ENCODE peak calls at places on chromosome 5, in nine cellular contexts. V is SK-N-SH, K is GM12878, Q is endothelial cell of umbilical vein, B is HepG2, M is suprapubic skin, G is transverse colon, J is Panc1, I is breast epithelium. R is an unnamed sample.
A peak's percentile ranks its signal among the peaks of the same experiment; 100 is the strongest.

GRCh38 chr5:179258001-179258921 is 87.0 kb downstream of the ADAMTS2 start:
- DNase-seq in V (peak; percentile 24), K (no peak), Q (no peak), B (no peak), M (peak; percentile 53), G (peak; percentile 3), J (no peak), I (no peak), R (no peak)

GRCh38 chr5:172443441-172444109 is 10.8 kb downstream of the SH3PXD2B start:
- DNase-seq in V (peak; percentile 67), K (no peak), Q (peak; percentile 97), B (no peak), M (peak; percentile 94), G (peak; percentile 73), J (no peak), I (peak; percentile 91), R (peak; percentile 96)

GRCh38 chr5:29894668-29895067 is 1298.8 kb upstream of the CDH6 start:
- DNase-seq in V (no peak), K (no peak), Q (no peak), B (no peak), M (no peak), G (no peak), J (no peak), I (no peak), R (no peak)

GRCh38 chr5:180112101-180112861 is 40.7 kb upstream of the RNF130 start:
- DNase-seq in V (peak; percentile 7), K (no peak), Q (no peak), B (no peak), M (no peak), G (no peak), J (no peak), I (no peak), R (no peak)

GRCh38 chr5:149228610-149229297 is 42.9 kb upstream of the AFAP1L1 start:
- DNase-seq in V (peak; percentile 34), K (no peak), Q (peak; percentile 84), B (peak; percentile 79), M (no peak), G (peak; percentile 19), J (peak; percentile 38), I (no peak), R (no peak)

GRCh38 chr5:135426102-135427082 is 20.8 kb downstream of the DCANP1 start:
- DNase-seq in V (peak; percentile 69), K (peak; percentile 12), Q (peak; percentile 57), B (peak; percentile 66), M (no peak), G (no peak), J (peak; percentile 42), I (no peak), R (no peak)

GRCh38 chr5:95114305-95114704 is 170.6 kb downstream of the MCTP1 start:
- DNase-seq in V (no peak), K (no peak), Q (no peak), B (no peak), M (no peak), G (no peak), J (no peak), I (no peak), R (no peak)

GRCh38 chr5:134526483-134527155 is 1.1 kb downstream of the JADE2 start:
- DNase-seq in V (peak; percentile 86), K (no peak), Q (peak; percentile 73), B (peak; percentile 67), M (peak; percentile 90), G (peak; percentile 87), J (no peak), I (peak; percentile 74), R (peak; percentile 95)

GRCh38 chr5:107665036-107665435 is 5.7 kb downstream of the EFNA5 start:
- DNase-seq in V (no peak), K (no peak), Q (no peak), B (no peak), M (no peak), G (no peak), J (no peak), I (no peak), R (no peak)

GRCh38 chr5:141236516-141237313 is 8.5 kb upstream of the PCDHB15 start:
- DNase-seq in V (no peak), K (no peak), Q (no peak), B (no peak), M (no peak), G (no peak), J (no peak), I (no peak), R (no peak)
- H3K9me3 ChIP-seq in V (peaks cover 13% of the 10 kb centered on the region), K (peaks cover 2% of the 10 kb centered on the region), Q (no peaks in the 10 kb centered on the region), B (peaks cover 48% of the 10 kb centered on the region), M (peaks cover 83% of the 10 kb centered on the region), G (peaks cover 71% of the 10 kb centered on the region), J (peaks cover 66% of the 10 kb centered on the region), I (peaks cover 90% of the 10 kb centered on the region), R (peaks cover 89% of the 10 kb centered on the region)

GRCh38 chr5:150441813-150442698 is 7.5 kb downstream of the RPS14 start:
- DNase-seq in V (no peak), K (no peak), Q (peak; percentile 50), B (no peak), M (no peak), G (no peak), J (no peak), I (no peak), R (no peak)

GRCh38 chr5:150443242-150444075 is 6.1 kb downstream of the RPS14 start:
- DNase-seq in V (no peak), K (no peak), Q (no peak), B (no peak), M (no peak), G (no peak), J (no peak), I (no peak), R (no peak)

GRCh38 chr5:150444770-150445169 is 4.8 kb downstream of the RPS14 start:
- DNase-seq in V (no peak), K (no peak), Q (no peak), B (no peak), M (no peak), G (no peak), J (no peak), I (no peak), R (no peak)

GRCh38 chr5:150440948-150441812 is 8.4 kb downstream of the RPS14 start:
- DNase-seq in V (no peak), K (no peak), Q (no peak), B (no peak), M (no peak), G (no peak), J (no peak), I (no peak), R (no peak)

GRCh38 chr5:150442699-150443080 is 6.8 kb downstream of the RPS14 start:
- DNase-seq in V (no peak), K (no peak), Q (no peak), B (no peak), M (no peak), G (no peak), J (no peak), I (no peak), R (no peak)
- TF ChIP-seq POLR2AphosphoS5 in V (peak; percentile 44), K (no peak), Q (peak; percentile 80), B (peak; percentile 26), M (no peak), G (no peak), J (peak; percentile 70), I (no peak), R (no peak)

GRCh38 chr5:34510002-34510401 is 146.1 kb upstream of the RAI14 start:
- DNase-seq in V (no peak), K (no peak), Q (no peak), B (no peak), M (no peak), G (no peak), J (no peak), I (no peak), R (no peak)

GRCh38 chr5:34511915-34512314 is 144.2 kb upstream of the RAI14 start:
- DNase-seq in V (no peak), K (no peak), Q (peak; percentile 39), B (no peak), M (no peak), G (no peak), J (no peak), I (no peak), R (no peak)

GRCh38 chr5:34509392-34509791 is 146.7 kb upstream of the RAI14 start:
- DNase-seq in V (no peak), K (no peak), Q (no peak), B (no peak), M (no peak), G (no peak), J (no peak), I (no peak), R (no peak)

GRCh38 chr5:34511063-34511462 is 145.1 kb upstream of the RAI14 start:
- DNase-seq in V (no peak), K (no peak), Q (no peak), B (no peak), M (no peak), G (no peak), J (no peak), I (no peak), R (no peak)

DNA sequence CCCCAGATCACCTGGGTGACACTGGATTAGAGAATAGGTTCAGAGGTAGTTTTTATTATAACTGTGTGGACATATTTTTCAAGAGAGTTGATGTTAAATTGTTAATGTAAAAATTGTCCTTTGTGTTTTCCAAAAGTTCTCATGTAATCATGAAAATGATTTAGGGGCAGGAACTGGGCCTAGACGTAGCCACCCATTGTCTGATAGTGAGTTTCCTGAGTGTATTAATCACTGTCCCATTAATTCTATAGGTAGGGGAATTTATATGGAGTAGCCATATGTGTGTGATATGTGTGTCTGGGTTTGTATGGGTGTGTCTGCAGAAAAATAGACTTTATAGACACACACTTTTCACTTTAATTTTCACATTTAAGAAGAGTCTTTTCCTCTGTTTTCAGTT is 144.6 kb upstream of the RAI14 start:
- DNase-seq in V (no peak), K (no peak), Q (peak; percentile 69), B (no peak), M (no peak), G (no peak), J (no peak), I (no peak), R (no peak)
- H3K9me3 ChIP-seq in V (no peaks in the 10 kb centered on the region), K (no peaks in the 10 kb centered on the region), Q (no peaks in the 10 kb centered on the region), B (no peaks in the 10 kb centered on the region), M (no peaks in the 10 kb centered on the region), G (no peaks in the 10 kb centered on the region), J (no peaks in the 10 kb centered on the region), I (no peaks in the 10 kb centered on the region), R (no peaks in the 10 kb centered on the region)

GRCh38 chr5:42596817-42597216 is 159.8 kb upstream of the CCDC152 start:
- DNase-seq in V (no peak), K (no peak), Q (no peak), B (peak; percentile 79), M (no peak), G (no peak), J (no peak), I (no peak), R (no peak)
- TF ChIP-seq POLR2AphosphoS5 in V (no peak), K (no peak), Q (no peak), B (no peak), M (no peak), G (no peak), J (no peak), I (no peak), R (no peak)

DNA sequence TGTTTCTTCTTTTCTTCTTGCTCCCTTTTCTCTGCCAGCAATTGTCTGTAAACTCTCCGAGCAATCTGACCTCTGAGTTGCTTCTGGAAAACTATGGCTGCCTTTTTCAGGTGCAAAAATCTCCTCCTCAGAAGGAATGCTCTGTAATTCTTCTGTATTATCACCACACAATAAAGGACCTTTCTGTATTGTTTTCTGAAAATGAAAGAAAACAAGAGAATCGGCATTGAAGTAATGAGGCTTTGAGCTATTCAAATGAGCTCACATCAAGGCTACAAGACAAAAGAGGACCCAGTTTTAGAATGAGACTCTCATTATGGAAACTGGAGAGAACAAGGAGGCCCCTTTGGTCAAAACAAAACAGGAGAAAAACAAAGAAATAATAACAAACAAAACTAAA is 86.2 kb upstream of the RETREG1 start:
- DNase-seq in V (no peak), K (no peak), Q (no peak), B (no peak), M (no peak), G (no peak), J (no peak), I (no peak), R (no peak)
- H3K9me3 ChIP-seq in V (no peaks in the 10 kb centered on the region), K (no peaks in the 10 kb centered on the region), Q (no peaks in the 10 kb centered on the region), B (no peaks in the 10 kb centered on the region), M (no peaks in the 10 kb centered on the region), G (no peaks in the 10 kb centered on the region), J (no peaks in the 10 kb centered on the region), I (no peaks in the 10 kb centered on the region), R (no peaks in the 10 kb centered on the region)

R was measured in esophagus muscularis mucosa.